ENCODE peak calls at places on chromosomes 12 and 14, in seven cellular contexts. O is IMR-90, C is mesendoderm, K is neuronal stem cell, M is H1, P is mesenchymal stem cell, V is trophoblast cell. Y is an unnamed sample.

GRCh38 chr14:30403791-30404190 is 155.2 kb upstream of the G2E3 start:
- DNase-seq in O (no peak), C (no peak), K (no peak), M (no peak), P (no peak), V (no peak), Y (no peak)

GRCh38 chr12:12803186-12803585 is 10.0 kb upstream of the DDX47 start:
- DNase-seq in O (peak), C (no peak), K (no peak), M (no peak), P (peak), V (peak), Y (no peak)

GRCh38 chr12:753401-754237 is 1.2 kb downstream of the WNK1 start:
- DNase-seq in O (no peak), C (peak), K (no peak), M (peak), P (peak), V (no peak), Y (peak)

GRCh38 chr12:3300833-3301401 is 190.1 kb upstream of the PRMT8 start:
- DNase-seq in O (no peak), C (no peak), K (no peak), M (no peak), P (no peak), V (no peak), Y (no peak)

GRCh38 chr14:72818998-72819397 is 74.9 kb downstream of the DPF3 start:
- DNase-seq in O (no peak), C (no peak), K (no peak), M (no peak), P (no peak), V (no peak), Y (no peak)

GRCh38 chr12:56851462-56851861 is 82.7 kb downstream of the SDR9C7 start:
- DNase-seq in O (no peak), C (no peak), K (no peak), M (no peak), P (no peak), V (no peak), Y (no peak)

GRCh38 chr12:16553457-16553856 is 52.5 kb downstream of the LMO3 start:
- DNase-seq in O (peak), C (no peak), K (no peak), M (no peak), P (peak), V (no peak), Y (no peak)

GRCh38 chr14:104249092-104249491 is 110.7 kb downstream of the KIF26A start:
- DNase-seq in O (no peak), C (no peak), K (no peak), M (no peak), P (no peak), V (no peak), Y (peak)

GRCh38 chr14:25050494-25051170 is 685 bp upstream of the STXBP6 start:
- DNase-seq in O (peak), C (peak), K (peak), M (no peak), P (peak), V (no peak), Y (no peak)

GRCh38 chr12:111686574-111687105 is 787 bp downstream of the ACAD10 start:
- DNase-seq in O (peak), C (peak), K (no peak), M (no peak), P (peak), V (no peak), Y (no peak)

GRCh38 chr12:94849411-94849976 is 154.0 kb downstream of the NDUFA12 start:
- DNase-seq in O (no peak), C (peak), K (no peak), M (no peak), P (no peak), V (no peak), Y (peak)

GRCh38 chr12:13173012-13173441 is 23.5 kb upstream of the EMP1 start:
- DNase-seq in O (peak), C (no peak), K (no peak), M (no peak), P (peak), V (peak), Y (no peak)

GRCh38 chr14:79278798-79279644 is 932.3 kb downstream of the DIO2 start:
- DNase-seq in O (peak), C (peak), K (peak), M (peak), P (peak), V (peak), Y (peak)

GRCh38 chr14:104598461-104599273 is 5.9 kb downstream of the TMEM179 start:
- DNase-seq in O (no peak), C (no peak), K (no peak), M (no peak), P (no peak), V (no peak), Y (no peak)

GRCh38 chr14:54211562-54212308 is 185.1 kb upstream of the CDKN3 start:
- DNase-seq in O (peak), C (peak), K (no peak), M (no peak), P (peak), V (no peak), Y (no peak)

DNA sequence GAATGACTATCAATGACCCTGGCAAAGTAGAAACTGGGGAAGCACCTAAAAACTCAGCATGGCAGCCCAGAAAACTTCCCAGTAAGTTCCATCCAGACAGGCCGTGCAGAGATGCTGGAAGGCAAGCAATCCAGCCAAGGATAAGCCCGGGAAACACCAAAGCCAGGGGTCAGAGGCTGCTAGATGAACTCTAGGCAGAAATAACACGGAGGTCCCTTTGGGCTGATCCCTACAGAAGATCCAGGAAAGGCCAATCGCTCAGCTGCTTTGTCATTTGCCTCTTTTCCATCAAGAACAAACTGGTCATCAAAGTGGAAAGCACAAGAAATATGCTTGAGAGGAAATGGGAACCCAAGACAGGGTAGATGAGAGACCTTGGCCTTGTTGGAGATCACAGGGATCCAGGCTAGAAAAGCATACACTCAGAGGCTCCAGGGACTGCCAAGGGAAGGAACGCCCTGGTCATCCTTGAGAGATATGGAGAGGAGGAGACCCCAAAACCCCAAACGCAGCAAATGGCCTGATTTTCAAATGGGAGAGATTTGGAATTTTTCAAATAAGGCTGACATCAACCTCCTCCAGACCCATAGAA is 6.5 kb downstream of the KRT79 start:
- DNase-seq in O (no peak), C (no peak), K (no peak), M (no peak), P (no peak), V (no peak), Y (no peak)
- H4K8ac ChIP-seq in O (no peak), C (no peak), K (no peak), M (no peak), P (no peak), V (no peak), Y (no peak)

GRCh38 chr12:104578453-104578852 is 121.7 kb downstream of the CHST11 start:
- DNase-seq in O (peak), C (peak), K (no peak), M (no peak), P (peak), V (peak), Y (no peak)
- H4K8ac ChIP-seq in O (no peak), C (peak), K (no peak), M (no peak), P (no peak), V (no peak), Y (no peak)

GRCh38 chr14:102262894-102263462 is 42.0 kb downstream of the MOK start:
- DNase-seq in O (peak), C (peak), K (peak), M (peak), P (no peak), V (no peak), Y (peak)
- H4K8ac ChIP-seq in O (peak), C (no peak), K (no peak), M (peak), P (peak), V (no peak), Y (no peak)

GRCh38 chr12:131862084-131862441 is 32.4 kb upstream of the ULK1 start:
- DNase-seq in O (no peak), C (no peak), K (no peak), M (no peak), P (no peak), V (no peak), Y (peak)

GRCh38 chr12:131861261-131862083 is 33.0 kb upstream of the ULK1 start:
- DNase-seq in O (no peak), C (no peak), K (no peak), M (no peak), P (no peak), V (no peak), Y (peak)

GRCh38 chr12:131862600-131862993 is 31.8 kb upstream of the ULK1 start:
- DNase-seq in O (no peak), C (no peak), K (no peak), M (no peak), P (no peak), V (no peak), Y (peak)

GRCh38 chr12:131862994-131863710 is 31.3 kb upstream of the ULK1 start:
- DNase-seq in O (no peak), C (no peak), K (peak), M (no peak), P (peak), V (peak), Y (no peak)

GRCh38 chr12:131860472-131861260 is 32.5 kb downstream of the MMP17 start:
- DNase-seq in O (peak), C (peak), K (peak), M (no peak), P (peak), V (peak), Y (peak)
- H4K8ac ChIP-seq in O (peak), C (no peak), K (no peak), M (peak), P (peak), V (peak), Y (no peak)